ENCODE peak calls at places on chromosomes 5 and 9, in five cellular contexts. R, K, X, C and T are unnamed samples.

GRCh38 chr5:14270212-14270702 is 127.1 kb downstream of the TRIO start:
- DNase-seq in R (no peak), K (peak), X (peak), C (peak), T (peak)

GRCh38 chr5:111454198-111454606 is 58.1 kb downstream of the STARD4 start:
- DNase-seq in R (no peak), K (peak), X (peak), C (peak), T (peak)

GRCh38 chr5:58497956-58498942 is 7.0 kb downstream of the GAPT start:
- DNase-seq in R (no peak), K (peak), X (peak), C (peak), T (peak)

GRCh38 chr9:20307662-20308061 is 314.6 kb downstream of the MLLT3 start:
- DNase-seq in R (no peak), K (peak), X (no peak), C (no peak), T (no peak)

GRCh38 chr5:153831976-153832375 is 206.7 kb downstream of the FAM114A2 start:
- DNase-seq in R (no peak), K (peak), X (peak), C (peak), T (peak)

GRCh38 chr9:93270976-93271375 is 87.0 kb downstream of the WNK2 start:
- DNase-seq in R (no peak), K (no peak), X (no peak), C (no peak), T (no peak)

GRCh38 chr5:153496835-153497234 is 6.4 kb downstream of the GRIA1 start:
- DNase-seq in R (no peak), K (peak), X (peak), C (peak), T (peak)

GRCh38 chr5:81232449-81233079 is 558 bp upstream of the CKMT2 start:
- DNase-seq in R (peak), K (peak), X (peak), C (peak), T (peak)

GRCh38 chr5:64594601-64595518 is 89.0 kb downstream of the RGS7BP start:
- DNase-seq in R (no peak), K (peak), X (peak), C (peak), T (no peak)

GRCh38 chr9:137982132-137982666 is 104.6 kb downstream of the CACNA1B start:
- DNase-seq in R (no peak), K (peak), X (no peak), C (no peak), T (peak)

GRCh38 chr5:145825751-145826180 is 9.4 kb downstream of the PRELID2 start:
- DNase-seq in R (no peak), K (peak), X (peak), C (peak), T (peak)

GRCh38 chr5:138542120-138542955 is 698 bp downstream of the ETF1 start:
- DNase-seq in R (no peak), K (no peak), X (no peak), C (peak), T (peak)

DNA sequence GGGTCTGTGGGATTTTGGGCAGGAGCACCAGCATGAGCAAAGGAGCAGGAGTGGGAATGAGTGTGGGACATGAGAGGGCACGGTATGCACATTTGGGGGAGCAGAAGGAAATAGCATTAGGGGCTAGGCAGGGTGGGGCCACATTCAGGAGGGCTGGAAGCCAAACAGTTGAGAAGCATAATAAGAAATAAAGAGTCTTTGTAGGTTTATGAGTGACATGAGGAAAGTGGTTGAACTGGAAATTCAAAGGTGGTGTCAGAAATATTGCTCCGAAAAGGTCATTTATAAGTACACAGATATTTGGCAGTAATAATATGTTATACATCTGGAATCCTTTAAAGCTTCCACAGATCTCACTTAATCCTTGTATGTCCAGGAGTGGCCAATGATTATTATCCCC is 26.4 kb downstream of the ARHGEF28 start:
- DNase-seq in R (no peak), K (no peak), X (no peak), C (no peak), T (no peak)
- H3K4me3 ChIP-seq in R (no peak), K (no peak), X (no peak), C (no peak), T (no peak)

GRCh38 chr5:79829260-79829659 is 139.6 kb downstream of the CMYA5 start:
- DNase-seq in R (no peak), K (peak), X (no peak), C (no peak), T (peak)
- TF ChIP-seq CTCF in R (no peak), K (peak), X (peak), C (no peak), T (peak)

DNA sequence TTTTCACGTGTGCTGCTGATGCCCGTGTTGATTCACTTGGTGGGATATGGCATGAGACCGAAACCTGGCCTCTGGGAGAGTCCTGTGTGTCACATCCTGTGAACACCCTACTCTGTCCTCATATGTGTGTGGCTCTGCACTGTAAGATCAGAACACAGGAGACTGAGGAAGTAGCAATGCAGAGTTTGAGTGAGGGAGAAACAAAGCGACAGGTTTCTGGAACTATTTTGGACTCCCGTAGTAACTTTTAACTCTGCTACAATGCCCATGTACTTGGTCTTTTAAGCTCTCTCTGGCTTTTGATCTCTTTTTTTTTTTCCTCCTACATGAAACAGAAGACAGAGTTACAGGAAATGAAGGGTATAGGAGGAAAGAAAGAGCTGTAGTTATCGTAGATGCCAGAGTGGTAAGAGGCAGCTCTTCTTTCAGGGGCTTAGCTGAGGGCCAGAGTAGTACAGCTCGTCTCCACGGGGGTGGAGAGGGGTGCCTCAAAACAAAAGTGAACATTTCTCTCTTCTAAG is 26.6 kb downstream of the GRAMD2B start:
- DNase-seq in R (no peak), K (peak), X (peak), C (peak), T (peak)
- H3K4me3 ChIP-seq in R (no peak), K (peak), X (no peak), C (no peak), T (no peak)

GRCh38 chr9:113507256-113507655 is 43.7 kb downstream of the RGS3 start:
- DNase-seq in R (no peak), K (no peak), X (no peak), C (no peak), T (no peak)

GRCh38 chr9:113509463-113509862 is 45.9 kb downstream of the RGS3 start:
- DNase-seq in R (no peak), K (peak), X (peak), C (peak), T (no peak)

GRCh38 chr9:113505963-113506624 is 42.6 kb downstream of the RGS3 start:
- DNase-seq in R (no peak), K (no peak), X (no peak), C (no peak), T (no peak)

GRCh38 chr9:113511047-113511521 is 47.6 kb downstream of the RGS3 start:
- DNase-seq in R (peak), K (no peak), X (no peak), C (no peak), T (no peak)

GRCh38 chr9:113508111-113508749 is 44.7 kb downstream of the RGS3 start:
- DNase-seq in R (no peak), K (peak), X (peak), C (peak), T (peak)
- TF ChIP-seq CTCF in R (no peak), K (peak), X (peak), C (peak), T (peak)

DNA sequence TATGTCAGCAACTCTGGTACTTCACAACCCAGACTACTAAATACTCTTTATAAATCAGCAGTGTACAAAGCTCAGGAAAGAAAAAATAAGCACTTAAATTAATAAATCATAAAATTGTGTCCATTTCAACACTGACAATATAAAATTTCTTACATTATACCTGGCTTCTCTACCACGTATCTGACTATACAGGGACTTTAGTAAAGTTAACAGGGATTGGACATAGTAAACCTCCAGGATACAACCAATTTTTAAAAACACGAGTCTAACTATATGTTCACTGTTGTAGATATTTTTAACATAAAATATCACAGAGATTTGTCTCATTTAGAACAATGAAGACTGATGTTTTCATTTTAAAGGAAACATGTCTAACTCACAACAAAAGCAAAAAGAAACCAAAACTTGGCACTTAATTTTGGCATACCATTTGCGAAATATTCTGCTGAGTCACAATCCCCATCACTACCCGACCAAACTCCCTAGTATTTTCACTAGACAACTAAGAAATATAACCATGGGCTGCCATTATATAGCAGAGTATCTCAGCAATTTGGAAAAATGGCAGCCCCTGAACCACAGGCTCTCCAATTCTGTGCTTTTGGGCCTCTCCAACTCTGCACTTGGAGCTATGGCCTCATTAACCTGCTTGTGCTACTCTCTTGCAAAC is 14.4 kb downstream of the FAM169A start:
- DNase-seq in R (no peak), K (peak), X (peak), C (peak), T (peak)
- H3K4me3 ChIP-seq in R (no peak), K (no peak), X (no peak), C (no peak), T (no peak)

GRCh38 chr5:176700239-176700847 is 53.1 kb downstream of the TSPAN17 start:
- DNase-seq in R (peak), K (peak), X (no peak), C (no peak), T (peak)
- TF ChIP-seq CTCF in R (no peak), K (peak), X (peak), C (peak), T (peak)

DNA sequence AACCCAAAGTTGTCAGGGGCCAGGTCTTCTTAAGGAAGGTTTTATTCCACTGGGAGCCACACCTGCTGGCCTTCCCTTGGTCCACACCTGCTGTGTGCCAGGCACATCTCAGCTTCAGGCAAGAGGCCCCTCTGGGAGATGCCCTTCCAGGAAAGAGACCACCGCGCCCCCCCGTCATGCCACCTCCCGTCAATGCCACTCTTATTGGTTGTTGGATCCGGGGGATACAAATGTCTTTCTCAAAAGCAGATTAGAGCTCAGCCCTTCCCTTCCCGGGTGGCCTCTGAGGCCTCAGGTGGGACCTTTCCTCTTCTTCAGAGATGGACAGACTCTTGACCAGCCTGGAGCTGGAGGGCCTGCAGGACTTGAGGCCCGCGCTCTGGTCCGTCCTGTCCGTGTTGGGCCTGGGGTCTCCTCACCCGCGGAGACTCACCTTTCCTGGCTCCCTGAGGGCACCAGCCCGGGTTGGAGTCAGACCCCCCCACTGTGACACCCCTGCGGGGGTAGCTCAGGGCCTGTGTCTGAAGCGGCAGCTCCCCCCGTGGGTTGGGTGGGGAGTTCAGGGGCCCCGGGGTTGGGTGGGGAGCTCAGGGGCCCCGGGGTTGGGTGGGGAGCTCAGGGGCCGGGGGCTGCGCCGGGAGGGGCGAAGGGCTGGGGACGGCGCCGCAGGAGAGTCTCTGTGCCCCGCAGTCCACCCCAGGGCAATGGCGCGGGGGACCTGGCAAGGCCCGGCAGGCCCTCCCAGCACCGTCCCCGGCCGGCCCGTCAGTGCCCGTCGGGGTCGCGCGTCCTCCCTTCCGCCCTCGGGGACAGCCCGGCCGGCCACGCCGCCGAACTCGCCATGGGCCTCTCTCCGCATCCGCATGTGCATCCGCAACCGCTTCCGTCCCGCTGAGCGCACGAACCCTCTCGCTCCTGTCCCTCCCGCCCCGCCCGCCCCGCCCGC is 3.7 kb upstream of the SLC9A3 start:
- DNase-seq in R (peak), K (no peak), X (no peak), C (no peak), T (no peak)
- H3K4me3 ChIP-seq in R (no peak), K (no peak), X (no peak), C (no peak), T (no peak)